ENCODE peak calls at places on chromosome 4, in four cellular contexts. One of them, this sample, is unnamed.

GRCh38 chr4:47367761-47368160 is 95.7 kb downstream of the COMMD8 start:
- DNase-seq in activated T-helper 1 cell treated with anti-CD3 and anti-CD28 coated beads, Interleukin-2, amount 50 U/mL, for 16 hours: no peak
- DNase-seq in foreskin fibroblast: no peak
- DNase-seq in HTR-8/SVneo: no peak
- DNase-seq in this sample: no peak

GRCh38 chr4:13498464-13498863 is 14.3 kb upstream of the RAB28 start:
- DNase-seq in HTR-8/SVneo: no peak
- DNase-seq in activated T-helper 1 cell treated with anti-CD3 and anti-CD28 coated beads, Interleukin-2, amount 50 U/mL, for 16 hours: no peak
- DNase-seq in foreskin fibroblast: no peak
- DNase-seq in this sample: no peak

GRCh38 chr4:185657191-185657590 is 121.9 kb upstream of the PDLIM3 start:
- DNase-seq in foreskin fibroblast: no peak
- DNase-seq in activated T-helper 1 cell treated with anti-CD3 and anti-CD28 coated beads, Interleukin-2, amount 50 U/mL, for 16 hours: no peak
- DNase-seq in HTR-8/SVneo: no peak
- DNase-seq in this sample: no peak

GRCh38 chr4:54296548-54297203 is 67.6 kb downstream of the PDGFRA start:
- DNase-seq in HTR-8/SVneo: no peak
- DNase-seq in foreskin fibroblast: no peak
- DNase-seq in activated T-helper 1 cell treated with anti-CD3 and anti-CD28 coated beads, Interleukin-2, amount 50 U/mL, for 16 hours: no peak
- DNase-seq in this sample: no peak

GRCh38 chr4:5511791-5512190 is 196.6 kb downstream of the EVC2 start:
- DNase-seq in foreskin fibroblast: peak
- DNase-seq in activated T-helper 1 cell treated with anti-CD3 and anti-CD28 coated beads, Interleukin-2, amount 50 U/mL, for 16 hours: no peak
- DNase-seq in HTR-8/SVneo: no peak
- DNase-seq in this sample: no peak

GRCh38 chr4:121154103-121154515 is 10.0 kb downstream of the TNIP3 start:
- DNase-seq in foreskin fibroblast: no peak
- DNase-seq in HTR-8/SVneo: no peak
- DNase-seq in activated T-helper 1 cell treated with anti-CD3 and anti-CD28 coated beads, Interleukin-2, amount 50 U/mL, for 16 hours: no peak
- DNase-seq in this sample: no peak

GRCh38 chr4:137740192-137740591 is 207.9 kb upstream of the PCDH18 start:
- DNase-seq in HTR-8/SVneo: no peak
- DNase-seq in foreskin fibroblast: no peak
- DNase-seq in activated T-helper 1 cell treated with anti-CD3 and anti-CD28 coated beads, Interleukin-2, amount 50 U/mL, for 16 hours: no peak
- DNase-seq in this sample: no peak

GRCh38 chr4:8410641-8411271 is 29.8 kb downstream of the ACOX3 start:
- DNase-seq in HTR-8/SVneo: peak
- DNase-seq in foreskin fibroblast: peak
- DNase-seq in activated T-helper 1 cell treated with anti-CD3 and anti-CD28 coated beads, Interleukin-2, amount 50 U/mL, for 16 hours: no peak
- DNase-seq in this sample: peak

GRCh38 chr4:184899261-184900134 is 73.7 kb upstream of the ACSL1 start:
- DNase-seq in activated T-helper 1 cell treated with anti-CD3 and anti-CD28 coated beads, Interleukin-2, amount 50 U/mL, for 16 hours: no peak
- DNase-seq in HTR-8/SVneo: no peak
- DNase-seq in foreskin fibroblast: no peak
- DNase-seq in this sample: peak

GRCh38 chr4:17765514-17766286 is 15.7 kb downstream of the FAM184B start:
- DNase-seq in HTR-8/SVneo: no peak
- DNase-seq in activated T-helper 1 cell treated with anti-CD3 and anti-CD28 coated beads, Interleukin-2, amount 50 U/mL, for 16 hours: no peak
- DNase-seq in foreskin fibroblast: no peak
- DNase-seq in this sample: no peak

GRCh38 chr4:185201983-185202962 is 1.5 kb downstream of the CFAP97 start:
- DNase-seq in HTR-8/SVneo: no peak
- DNase-seq in activated T-helper 1 cell treated with anti-CD3 and anti-CD28 coated beads, Interleukin-2, amount 50 U/mL, for 16 hours: no peak
- DNase-seq in foreskin fibroblast: no peak
- DNase-seq in this sample: peak

GRCh38 chr4:172055046-172055445 is 241.8 kb downstream of the GALNTL6 start:
- DNase-seq in HTR-8/SVneo: no peak
- DNase-seq in activated T-helper 1 cell treated with anti-CD3 and anti-CD28 coated beads, Interleukin-2, amount 50 U/mL, for 16 hours: no peak
- DNase-seq in foreskin fibroblast: no peak
- DNase-seq in this sample: no peak

GRCh38 chr4:173878701-173879100 is 348.7 kb upstream of the HAND2 start:
- DNase-seq in HTR-8/SVneo: no peak
- DNase-seq in foreskin fibroblast: no peak
- DNase-seq in activated T-helper 1 cell treated with anti-CD3 and anti-CD28 coated beads, Interleukin-2, amount 50 U/mL, for 16 hours: no peak
- DNase-seq in this sample: no peak

GRCh38 chr4:166088576-166088975 is 215.5 kb downstream of the TLL1 start:
- DNase-seq in activated T-helper 1 cell treated with anti-CD3 and anti-CD28 coated beads, Interleukin-2, amount 50 U/mL, for 16 hours: no peak
- DNase-seq in foreskin fibroblast: no peak
- DNase-seq in HTR-8/SVneo: no peak
- DNase-seq in this sample: no peak

GRCh38 chr4:163331629-163332360 is 601 bp downstream of the NPY1R start:
- DNase-seq in foreskin fibroblast: peak
- DNase-seq in activated T-helper 1 cell treated with anti-CD3 and anti-CD28 coated beads, Interleukin-2, amount 50 U/mL, for 16 hours: no peak
- DNase-seq in HTR-8/SVneo: peak
- DNase-seq in this sample: no peak

GRCh38 chr4:105894570-105895323 is 524 bp upstream of the NPNT start:
- DNase-seq in activated T-helper 1 cell treated with anti-CD3 and anti-CD28 coated beads, Interleukin-2, amount 50 U/mL, for 16 hours: no peak
- DNase-seq in HTR-8/SVneo: no peak
- DNase-seq in foreskin fibroblast: no peak
- DNase-seq in this sample: no peak

GRCh38 chr4:78293348-78293747 is 236.2 kb downstream of the FRAS1 start:
- DNase-seq in activated T-helper 1 cell treated with anti-CD3 and anti-CD28 coated beads, Interleukin-2, amount 50 U/mL, for 16 hours: no peak
- DNase-seq in HTR-8/SVneo: no peak
- DNase-seq in foreskin fibroblast: peak
- DNase-seq in this sample: peak

GRCh38 chr4:65241257-65241997 is 428.9 kb downstream of the EPHA5 start:
- DNase-seq in foreskin fibroblast: no peak
- DNase-seq in HTR-8/SVneo: no peak
- DNase-seq in activated T-helper 1 cell treated with anti-CD3 and anti-CD28 coated beads, Interleukin-2, amount 50 U/mL, for 16 hours: no peak
- DNase-seq in this sample: no peak

This sample was measured in HFFc6.